ENCODE peak calls at places on chromosome 2, in six cellular contexts. M is mesendoderm, Y is tibial nerve, K is stomach, A is left ventricle myocardium inferior, V is H9. X is an unnamed sample. For H3K4me1, the result is how much of the 10 kb centered on the place peaks cover.

GRCh38 chr2:134103196-134103595 is 150.7 kb upstream of the MGAT5 start:
- DNase-seq in M (no peak), Y (no peak), K (no peak), A (no peak), V (no peak), X (no peak)

GRCh38 chr2:20596973-20597867 is 53.7 kb downstream of the HS1BP3 start:
- DNase-seq in M (no peak), Y (peak), K (peak), A (peak), V (no peak), X (no peak)

GRCh38 chr2:98134138-98134537 is 47.2 kb downstream of the VWA3B start:
- DNase-seq in M (peak), Y (peak), K (no peak), A (peak), V (peak), X (no peak)

GRCh38 chr2:142892715-142893114 is 15.3 kb downstream of the KYNU start:
- DNase-seq in M (no peak), Y (no peak), K (no peak), A (no peak), V (no peak), X (no peak)

GRCh38 chr2:168190590-168191336 is 56.6 kb downstream of the STK39 start:
- DNase-seq in M (no peak), Y (no peak), K (no peak), A (no peak), V (no peak), X (no peak)

GRCh38 chr2:200148366-200148765 is 158.1 kb upstream of the SPATS2L start:
- DNase-seq in M (no peak), Y (no peak), K (no peak), A (no peak), V (no peak), X (no peak)

GRCh38 chr2:34162236-34162635 is 563.1 kb upstream of the FAM98A start:
- DNase-seq in M (no peak), Y (no peak), K (no peak), A (no peak), V (no peak), X (no peak)

GRCh38 chr2:41930807-41931566 is 116.8 kb upstream of the PKDCC start:
- DNase-seq in M (no peak), Y (peak), K (no peak), A (no peak), V (no peak), X (no peak)

GRCh38 chr2:47065771-47066380 is 89.2 kb downstream of the STPG4 start:
- DNase-seq in M (peak), Y (no peak), K (no peak), A (no peak), V (no peak), X (no peak)

GRCh38 chr2:118477111-118477517 is 370.3 kb downstream of the EN1 start:
- DNase-seq in M (peak), Y (no peak), K (no peak), A (no peak), V (no peak), X (no peak)

GRCh38 chr2:203463176-203463797 is 71.8 kb downstream of the RAPH1 start:
- DNase-seq in M (no peak), Y (no peak), K (no peak), A (no peak), V (no peak), X (no peak)

GRCh38 chr2:158300394-158300793 is 156.2 kb downstream of the CCDC148 start:
- DNase-seq in M (no peak), Y (no peak), K (no peak), A (no peak), V (no peak), X (no peak)

GRCh38 chr2:241804326-241805276 is 4.4 kb upstream of the NEU4 start:
- DNase-seq in M (peak), Y (no peak), K (no peak), A (no peak), V (peak), X (no peak)

GRCh38 chr2:74849228-74849892 is 15.4 kb downstream of the HK2 start:
- DNase-seq in M (peak), Y (no peak), K (peak), A (peak), V (peak), X (peak)

GRCh38 chr2:212939777-212940531 is 211.5 kb downstream of the IKZF2 start:
- DNase-seq in M (peak), Y (no peak), K (peak), A (no peak), V (peak), X (no peak)

GRCh38 chr2:66443977-66444855 is 9.3 kb downstream of the MEIS1 start:
- DNase-seq in M (peak), Y (no peak), K (no peak), A (no peak), V (no peak), X (no peak)

GRCh38 chr2:40093036-40093673 is 314.1 kb upstream of the THUMPD2 start:
- DNase-seq in M (peak), Y (no peak), K (no peak), A (no peak), V (no peak), X (no peak)

GRCh38 chr2:200603972-200604371 is 18.2 kb downstream of the AOX1 start:
- DNase-seq in M (peak), Y (no peak), K (no peak), A (no peak), V (no peak), X (no peak)

GRCh38 chr2:64650722-64651338 is 2.9 kb downstream of the SERTAD2 start:
- DNase-seq in M (no peak), Y (no peak), K (peak), A (no peak), V (no peak), X (no peak)

GRCh38 chr2:95019572-95019971 is 5.9 kb upstream of the MAL start:
- DNase-seq in M (no peak), Y (no peak), K (no peak), A (no peak), V (no peak), X (no peak)

GRCh38 chr2:129929321-129930290 is 49.9 kb upstream of the RAB6C start:
- DNase-seq in M (no peak), Y (peak), K (no peak), A (peak), V (no peak), X (no peak)

GRCh38 chr2:172038604-172039003 is 38.9 kb downstream of the METAP1D start:
- DNase-seq in M (no peak), Y (no peak), K (no peak), A (no peak), V (no peak), X (no peak)

GRCh38 chr2:37634914-37635358 is 36.5 kb downstream of the CDC42EP3 start:
- DNase-seq in M (no peak), Y (no peak), K (no peak), A (no peak), V (no peak), X (no peak)
- H3K4me1 ChIP-seq in M (under half), Y (under half), K (under half), A (under half), V (under half), X (under half)

DNA sequence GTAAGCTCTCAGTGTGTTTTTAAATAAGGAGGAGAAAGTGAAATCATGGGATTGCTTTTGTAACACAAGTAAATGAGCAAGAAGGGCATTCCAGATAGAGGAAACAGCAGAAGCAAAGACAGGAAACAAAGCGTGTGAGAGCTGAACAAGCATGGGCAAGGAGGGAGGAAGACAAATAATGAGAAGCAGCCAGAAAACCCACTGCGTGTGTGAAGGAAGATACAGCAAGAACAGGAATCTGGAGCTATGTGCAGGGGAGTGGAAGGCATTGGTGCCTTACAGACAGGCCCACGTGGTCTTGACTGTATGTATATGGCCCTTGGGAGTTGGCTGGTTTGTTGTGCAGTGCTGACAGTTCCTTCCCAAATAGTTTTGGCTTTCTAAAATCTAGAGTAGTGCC is 88.6 kb downstream of the AAK1 start:
- DNase-seq in M (no peak), Y (peak), K (no peak), A (no peak), V (no peak), X (no peak)
- H3K27ac ChIP-seq in M (no peak), Y (peak), K (no peak), A (peak), V (no peak), X (no peak)

GRCh38 chr2:55885129-55885943 is 38.2 kb downstream of the EFEMP1 start:
- DNase-seq in M (peak), Y (no peak), K (no peak), A (no peak), V (no peak), X (no peak)
- H3K4me1 ChIP-seq in M (under half), Y (under half), K (under half), A (half or more), V (under half), X (under half)

GRCh38 chr2:16152928-16153753 is 212.8 kb downstream of the MYCN start:
- DNase-seq in M (no peak), Y (no peak), K (no peak), A (no peak), V (no peak), X (no peak)
- H3K27ac ChIP-seq in M (no peak), Y (no peak), K (no peak), A (no peak), V (no peak), X (no peak)

DNA sequence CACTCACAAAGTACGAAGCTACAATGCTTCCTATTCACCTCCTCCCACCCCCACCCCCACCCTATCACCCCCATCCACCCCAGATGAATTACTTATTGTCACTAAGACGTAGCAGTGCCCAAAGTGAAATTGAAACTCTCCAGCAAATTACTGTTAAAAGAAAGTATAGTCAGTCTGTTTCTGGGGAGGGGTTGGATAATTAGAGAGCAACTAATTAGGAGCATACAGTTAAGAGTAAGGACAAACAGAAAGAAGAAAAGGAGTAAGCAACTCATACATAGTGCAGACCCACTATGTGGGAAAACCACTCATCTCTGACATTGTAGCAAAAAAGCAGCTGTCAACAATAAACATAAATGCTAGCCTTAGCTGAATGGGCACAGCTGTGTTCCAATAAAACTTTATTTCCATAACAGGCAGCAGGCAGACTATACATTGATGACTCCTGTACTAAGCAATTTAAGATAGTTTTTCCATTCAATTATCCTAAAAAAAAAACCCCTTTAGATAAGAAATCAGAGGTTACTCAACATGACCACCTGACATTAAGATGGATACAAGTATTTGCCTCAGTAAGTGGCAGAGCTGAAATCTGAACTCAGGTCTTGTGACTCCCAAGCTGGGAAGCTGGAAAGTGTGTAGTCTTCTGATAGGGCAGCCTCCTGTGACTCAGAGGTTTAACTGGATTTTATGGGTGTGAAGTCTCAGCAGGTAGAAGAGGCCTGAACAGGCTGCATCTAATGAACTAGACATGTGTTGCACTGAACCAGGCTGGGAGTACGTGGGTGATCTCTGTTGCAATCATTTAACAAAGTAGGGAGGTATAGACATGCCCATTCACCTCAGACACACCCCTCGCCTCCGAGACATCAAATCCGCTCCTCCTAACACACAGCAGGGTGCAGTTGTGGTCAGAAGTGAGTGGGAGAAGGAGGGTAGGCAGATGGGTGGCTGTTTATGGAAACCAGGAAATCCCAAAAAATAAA is 171.8 kb upstream of the KLF7 start:
- DNase-seq in M (peak), Y (no peak), K (no peak), A (no peak), V (no peak), X (no peak)
- H3K4me1 ChIP-seq in M (under half), Y (under half), K (under half), A (half or more), V (under half), X (under half)

GRCh38 chr2:205803507-205803906 is 121.2 kb downstream of the NRP2 start:
- DNase-seq in M (no peak), Y (no peak), K (no peak), A (no peak), V (no peak), X (no peak)

GRCh38 chr2:205797866-205798265 is 115.6 kb downstream of the NRP2 start:
- DNase-seq in M (no peak), Y (no peak), K (no peak), A (no peak), V (no peak), X (no peak)

GRCh38 chr2:205802069-205802468 is 119.8 kb downstream of the NRP2 start:
- DNase-seq in M (no peak), Y (no peak), K (no peak), A (no peak), V (no peak), X (no peak)

GRCh38 chr2:205800804-205801203 is 118.5 kb downstream of the NRP2 start:
- DNase-seq in M (no peak), Y (no peak), K (peak), A (no peak), V (no peak), X (no peak)

GRCh38 chr2:205800257-205800656 is 118.0 kb downstream of the NRP2 start:
- DNase-seq in M (no peak), Y (no peak), K (peak), A (no peak), V (no peak), X (no peak)
- H3K27ac ChIP-seq in M (no peak), Y (no peak), K (peak), A (no peak), V (no peak), X (no peak)